ENCODE peak calls at places on chromosomes 11 and 22, in six cellular contexts. N is astrocyte of the spinal cord; X is skeletal muscle cell; K is activated CD8-positive, alpha-beta memory T cell treated with anti-CD3 and anti-CD28 coated beads, Interleukin-2, amount 50 U/mL, for 4 hours; B is foreskin fibroblast; D is activated naive CD8-positive, alpha-beta T cell treated with anti-CD3 and anti-CD28 coated beads, Interleukin-2, amount 10 ng/mL, durations not matched to agents 7 days and 5 days. A is an unnamed sample.

GRCh38 chr11:43924112-43924855 is 18.2 kb upstream of the C11orf96 start:
- DNase-seq in N (no peak), X (no peak), K (no peak), B (no peak), D (no peak), A (no peak)

GRCh38 chr22:17213976-17214375 is 5.3 kb downstream of the ADA2 start:
- DNase-seq in N (peak; percentile 16), X (no peak), K (peak; percentile 40), B (no peak), D (peak; percentile 53), A (no peak)

GRCh38 chr11:76803811-76804600 is 20.9 kb downstream of the TSKU start:
- DNase-seq in N (no peak), X (no peak), K (peak; percentile 64), B (peak; percentile 71), D (no peak), A (no peak)

GRCh38 chr11:131498631-131499053 is 128.2 kb downstream of the NTM start:
- DNase-seq in N (no peak), X (no peak), K (no peak), B (no peak), D (no peak), A (no peak)

GRCh38 chr11:45538363-45538762 is 127.1 kb downstream of the CHST1 start:
- DNase-seq in N (no peak), X (no peak), K (no peak), B (peak; percentile 4), D (no peak), A (no peak)

GRCh38 chr11:104164028-104164520 is at the start of gene PDGFD:
- DNase-seq in N (peak; percentile 59), X (no peak), K (peak; percentile 31), B (peak; percentile 74), D (peak; percentile 43), A (no peak)

GRCh38 chr11:70650075-70650909 is 252.0 kb downstream of the CTTN start:
- DNase-seq in N (peak; percentile 68), X (peak; percentile 15), K (no peak), B (peak; percentile 75), D (peak; percentile 62), A (peak; percentile 18)

GRCh38 chr11:121369366-121369765 is 76.8 kb downstream of the SC5D start:
- DNase-seq in N (no peak), X (no peak), K (no peak), B (no peak), D (no peak), A (no peak)

GRCh38 chr11:132248585-132248984 is 878.2 kb downstream of the NTM start:
- DNase-seq in N (no peak), X (no peak), K (no peak), B (no peak), D (no peak), A (no peak)

GRCh38 chr11:78312712-78313111 is 104.9 kb downstream of the GAB2 start:
- DNase-seq in N (no peak), X (no peak), K (no peak), B (no peak), D (no peak), A (no peak)

GRCh38 chr11:64317961-64318693 is at the start of gene PRDX5:
- DNase-seq in N (peak; percentile 95), X (peak; percentile 76), K (peak; percentile 93), B (peak; percentile 99), D (peak; percentile 97), A (peak; percentile 71)

GRCh38 chr11:128174465-128175101 is 412.8 kb downstream of the ETS1 start:
- DNase-seq in N (peak; percentile 60), X (peak; percentile 58), K (no peak), B (peak; percentile 44), D (no peak), A (no peak)

GRCh38 chr22:23163665-23164064 is 16.6 kb upstream of the BCR start:
- DNase-seq in N (no peak), X (no peak), K (no peak), B (peak; percentile 69), D (no peak), A (no peak)

A was measured in non-pigmented ciliary epithelial cell.